ENCODE peak calls at places on chromosomes 16 and 17, in nine cellular contexts. Q, D, F, S, C, P, U, T and X are unnamed samples.

GRCh38 chr16:49556252-49557069 is 182.9 kb downstream of the C16orf78 start:
- DNase-seq in Q (no peak), D (no peak), F (no peak), S (no peak), C (no peak), P (no peak), U (peak), T (peak), X (no peak)

GRCh38 chr16:11079657-11080187 is 135.4 kb downstream of the CLEC16A start:
- DNase-seq in Q (no peak), D (no peak), F (no peak), S (no peak), C (no peak), P (no peak), U (peak), T (peak), X (no peak)

GRCh38 chr16:4142268-4142667 is 26.0 kb upstream of the ADCY9 start:
- DNase-seq in Q (peak), D (no peak), F (no peak), S (no peak), C (no peak), P (peak), U (no peak), T (no peak), X (no peak)

GRCh38 chr16:29993191-29993902 is 2.1 kb downstream of the HIRIP3 start:
- DNase-seq in Q (no peak), D (no peak), F (no peak), S (no peak), C (no peak), P (no peak), U (no peak), T (no peak), X (no peak)

GRCh38 chr17:56898874-56899273 is 15.0 kb downstream of the TRIM25 start:
- DNase-seq in Q (no peak), D (no peak), F (peak), S (peak), C (no peak), P (no peak), U (no peak), T (no peak), X (no peak)

GRCh38 chr17:61129232-61129631 is 270.4 kb upstream of the TBX2 start:
- DNase-seq in Q (no peak), D (no peak), F (no peak), S (no peak), C (no peak), P (no peak), U (no peak), T (no peak), X (no peak)

GRCh38 chr16:17607075-17607509 is 136.3 kb upstream of the XYLT1 start:
- DNase-seq in Q (no peak), D (no peak), F (no peak), S (no peak), C (no peak), P (no peak), U (no peak), T (no peak), X (no peak)

GRCh38 chr17:34420254-34420766 is 57.3 kb upstream of the CCL1 start:
- DNase-seq in Q (peak), D (peak), F (peak), S (peak), C (peak), P (peak), U (peak), T (peak), X (peak)

GRCh38 chr17:65896889-65897288 is 295.0 kb downstream of the CEP112 start:
- DNase-seq in Q (no peak), D (no peak), F (no peak), S (no peak), C (no peak), P (no peak), U (no peak), T (no peak), X (no peak)

GRCh38 chr16:11595908-11596504 is 9.3 kb upstream of the LITAF start:
- DNase-seq in Q (no peak), D (no peak), F (no peak), S (no peak), C (no peak), P (no peak), U (no peak), T (no peak), X (no peak)

GRCh38 chr17:35350493-35350892 is 22.9 kb downstream of the SLFN11 start:
- DNase-seq in Q (no peak), D (no peak), F (no peak), S (no peak), C (no peak), P (no peak), U (no peak), T (no peak), X (no peak)

GRCh38 chr17:73357318-73357717 is 45.5 kb upstream of the CDC42EP4 start:
- DNase-seq in Q (no peak), D (no peak), F (no peak), S (no peak), C (no peak), P (no peak), U (no peak), T (no peak), X (no peak)

GRCh38 chr16:14015948-14016347 is 55.2 kb upstream of the MRTFB start:
- DNase-seq in Q (no peak), D (no peak), F (no peak), S (no peak), C (no peak), P (no peak), U (peak), T (no peak), X (no peak)

GRCh38 chr16:9048302-9048700 is 43.1 kb upstream of the HAPSTR1 start:
- DNase-seq in Q (no peak), D (no peak), F (no peak), S (no peak), C (no peak), P (no peak), U (no peak), T (no peak), X (no peak)

GRCh38 chr16:82888616-82889015 is 261.8 kb downstream of the CDH13 start:
- DNase-seq in Q (no peak), D (no peak), F (peak), S (no peak), C (no peak), P (no peak), U (peak), T (no peak), X (no peak)

GRCh38 chr16:54493076-54493475 is 206.5 kb upstream of the IRX3 start:
- DNase-seq in Q (no peak), D (no peak), F (no peak), S (no peak), C (no peak), P (no peak), U (no peak), T (no peak), X (no peak)

GRCh38 chr17:17693253-17693954 is 12.1 kb downstream of the RAI1 start:
- DNase-seq in Q (no peak), D (peak), F (peak), S (peak), C (no peak), P (no peak), U (no peak), T (peak), X (peak)